ENCODE peak calls at places on chromosome 16, in four cellular contexts. Z is CD8-positive, alpha-beta memory T cell; V is activated CD8-positive, alpha-beta memory T cell treated with anti-CD3 and anti-CD28 coated beads, Interleukin-2, amount 50 U/mL, for 4 hours; A is left ventricle myocardium superior. X is an unnamed sample.

GRCh38 chr16:66205287-66206167 is 161.0 kb upstream of the CDH5 start:
- DNase-seq in Z (no peak), V (no peak), A (no peak), X (no peak)

GRCh38 chr16:4680673-4681470 is 12.5 kb upstream of the NUDT16L1 start:
- DNase-seq in Z (no peak), V (no peak), A (peak; percentile 88), X (no peak)

GRCh38 chr16:11407047-11407982 is 62.1 kb downstream of the RMI2 start:
- DNase-seq in Z (peak; percentile 61), V (peak; percentile 63), A (peak; percentile 45), X (no peak)

GRCh38 chr16:27781195-27781524 is 231.2 kb downstream of the KATNIP start:
- DNase-seq in Z (no peak), V (no peak), A (peak; percentile 62), X (no peak)

GRCh38 chr16:11706180-11706742 is 36.4 kb downstream of the TXNDC11 start:
- DNase-seq in Z (no peak), V (no peak), A (peak; percentile 51), X (no peak)

GRCh38 chr16:3484328-3485096 is 10.8 kb downstream of the C16orf90 start:
- DNase-seq in Z (no peak), V (no peak), A (peak; percentile 22), X (no peak)

GRCh38 chr16:56961386-56961785 is 364 bp upstream of the CETP start:
- DNase-seq in Z (no peak), V (no peak), A (no peak), X (no peak)

GRCh38 chr16:35690413-35690812 is 2231.0 kb downstream of the TP53TG3F start:
- DNase-seq in Z (no peak), V (no peak), A (no peak), X (no peak)

GRCh38 chr16:15484662-15485061 is 50.3 kb downstream of the BMERB1 start:
- DNase-seq in Z (no peak), V (no peak), A (no peak), X (no peak)

GRCh38 chr16:10740000-10740844 is 3.4 kb upstream of the NUBP1 start:
- DNase-seq in Z (no peak), V (no peak), A (no peak), X (no peak)

GRCh38 chr16:1167276-1168107 is 14.6 kb downstream of the CACNA1H start:
- DNase-seq in Z (no peak), V (no peak), A (no peak), X (no peak)

GRCh38 chr16:81647527-81647926 is 131.6 kb upstream of the PLCG2 start:
- DNase-seq in Z (no peak), V (no peak), A (no peak), X (no peak)

GRCh38 chr16:74817851-74818250 is 43.2 kb upstream of the FA2H start:
- DNase-seq in Z (no peak), V (no peak), A (no peak), X (no peak)

X was measured in T-helper 22 cell.